ENCODE peak calls at places on chromosomes 7 and 10, in ten cellular contexts. C, Y, P, G, Z, M, J, X, F and V are unnamed samples.

GRCh38 chr7:55400191-55400590 is 35.1 kb downstream of the LANCL2 start:
- DNase-seq in C (no peak), Y (no peak), P (no peak), G (no peak), Z (no peak), M (no peak), J (no peak), X (no peak), F (no peak), V (no peak)

GRCh38 chr7:4272141-4272540 is 410.0 kb upstream of the FOXK1 start:
- DNase-seq in C (no peak), Y (no peak), P (no peak), G (no peak), Z (no peak), M (no peak), J (no peak), X (no peak), F (no peak), V (no peak)

GRCh38 chr7:47783456-47784240 is 164.6 kb downstream of the PKD1L1 start:
- DNase-seq in C (no peak), Y (peak), P (peak), G (no peak), Z (no peak), M (no peak), J (peak), X (peak), F (peak), V (peak)

GRCh38 chr10:123136806-123137642 is 1.3 kb downstream of the HMX3 start:
- DNase-seq in C (no peak), Y (no peak), P (no peak), G (no peak), Z (no peak), M (no peak), J (peak), X (peak), F (peak), V (no peak)

GRCh38 chr10:91778485-91778884 is 19.7 kb upstream of the TNKS2 start:
- DNase-seq in C (no peak), Y (no peak), P (no peak), G (no peak), Z (no peak), M (no peak), J (no peak), X (no peak), F (no peak), V (no peak)

GRCh38 chr10:61899045-61899444 is 2.5 kb upstream of the ARID5B start:
- DNase-seq in C (no peak), Y (no peak), P (no peak), G (no peak), Z (no peak), M (no peak), J (peak), X (no peak), F (peak), V (no peak)

GRCh38 chr7:90655566-90655965 is 59.4 kb downstream of the CDK14 start:
- DNase-seq in C (no peak), Y (no peak), P (no peak), G (no peak), Z (no peak), M (no peak), J (peak), X (no peak), F (peak), V (peak)

GRCh38 chr10:103481974-103482531 is 3.0 kb upstream of the CALHM3 start:
- DNase-seq in C (no peak), Y (no peak), P (no peak), G (no peak), Z (peak), M (peak), J (peak), X (peak), F (peak), V (peak)

GRCh38 chr7:36266683-36267082 is 113.6 kb downstream of the EEPD1 start:
- DNase-seq in C (no peak), Y (no peak), P (no peak), G (no peak), Z (no peak), M (no peak), J (no peak), X (peak), F (no peak), V (no peak)

GRCh38 chr7:38147005-38147404 is 31.0 kb upstream of the STARD3NL start:
- DNase-seq in C (no peak), Y (no peak), P (no peak), G (no peak), Z (no peak), M (no peak), J (no peak), X (peak), F (no peak), V (no peak)

GRCh38 chr7:129376778-129377700 is 57.2 kb upstream of the STRIP2 start:
- DNase-seq in C (no peak), Y (no peak), P (no peak), G (no peak), Z (no peak), M (no peak), J (peak), X (no peak), F (peak), V (no peak)

GRCh38 chr10:44282606-44283300 is 102.1 kb downstream of the CXCL12 start:
- DNase-seq in C (no peak), Y (no peak), P (no peak), G (no peak), Z (no peak), M (no peak), J (no peak), X (no peak), F (no peak), V (no peak)

GRCh38 chr7:56097700-56098099 is 4.9 kb upstream of the PHKG1 start:
- DNase-seq in C (no peak), Y (no peak), P (no peak), G (peak), Z (peak), M (no peak), J (peak), X (no peak), F (peak), V (peak)

GRCh38 chr7:117385340-117386124 is 41.8 kb downstream of the ASZ1 start:
- DNase-seq in C (no peak), Y (no peak), P (no peak), G (no peak), Z (no peak), M (no peak), J (peak), X (peak), F (peak), V (peak)

GRCh38 chr10:118968482-118968881 is 61.0 kb upstream of the NANOS1 start:
- DNase-seq in C (no peak), Y (no peak), P (no peak), G (no peak), Z (no peak), M (no peak), J (no peak), X (no peak), F (no peak), V (no peak)

GRCh38 chr7:7898155-7898554 is 70.4 kb upstream of the GLCCI1 start:
- DNase-seq in C (no peak), Y (no peak), P (no peak), G (no peak), Z (no peak), M (no peak), J (no peak), X (no peak), F (peak), V (no peak)

GRCh38 chr10:130141460-130141859 is 5.3 kb downstream of the GLRX3 start:
- DNase-seq in C (no peak), Y (no peak), P (no peak), G (no peak), Z (no peak), M (no peak), J (peak), X (no peak), F (peak), V (no peak)

GRCh38 chr7:70035955-70036354 is 437.7 kb downstream of the AUTS2 start:
- DNase-seq in C (no peak), Y (no peak), P (no peak), G (no peak), Z (no peak), M (no peak), J (no peak), X (no peak), F (no peak), V (no peak)

GRCh38 chr7:94298943-94299342 is 95.8 kb upstream of the COL1A2 start:
- DNase-seq in C (no peak), Y (no peak), P (no peak), G (no peak), Z (no peak), M (no peak), J (peak), X (no peak), F (peak), V (no peak)

GRCh38 chr7:94297397-94297838 is 97.3 kb upstream of the COL1A2 start:
- DNase-seq in C (peak), Y (no peak), P (peak), G (peak), Z (peak), M (no peak), J (peak), X (peak), F (peak), V (peak)

GRCh38 chr7:94301024-94301588 is 93.6 kb upstream of the COL1A2 start:
- DNase-seq in C (peak), Y (peak), P (peak), G (peak), Z (peak), M (peak), J (peak), X (peak), F (peak), V (peak)

GRCh38 chr7:94296886-94297285 is 97.8 kb upstream of the COL1A2 start:
- DNase-seq in C (no peak), Y (no peak), P (no peak), G (no peak), Z (no peak), M (no peak), J (no peak), X (no peak), F (peak), V (no peak)

DNA sequence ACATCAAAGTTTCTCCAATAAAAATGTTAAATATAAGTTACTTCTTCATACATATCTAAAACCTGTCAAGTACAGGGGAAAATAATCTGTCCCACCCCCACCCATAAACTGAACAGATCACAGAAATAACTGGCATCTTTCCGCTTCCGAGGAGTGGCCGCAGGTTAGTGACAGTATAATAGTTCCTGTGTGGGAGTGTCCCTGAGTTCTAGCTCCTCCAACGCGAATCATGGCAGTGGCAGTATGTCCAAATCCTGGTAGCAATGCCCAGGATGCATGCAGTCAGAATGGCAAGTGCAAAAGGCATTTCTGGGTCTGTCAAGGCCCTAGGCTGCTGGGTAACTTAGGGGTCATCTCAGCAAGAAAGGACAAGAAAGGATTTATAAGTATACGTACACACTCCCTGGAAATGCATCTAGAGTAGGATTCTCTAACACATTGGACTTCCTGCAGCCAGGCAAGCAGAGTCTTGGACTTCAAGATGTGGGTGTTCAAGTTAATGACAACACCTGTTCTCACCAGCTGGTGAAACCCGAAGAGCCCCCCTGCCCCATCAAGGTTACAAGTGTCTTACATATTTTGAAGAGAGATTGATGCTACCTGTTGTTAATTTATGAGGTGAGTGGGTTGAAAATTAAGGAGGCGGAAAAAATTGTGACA is 94.4 kb upstream of the COL1A2 start:
- DNase-seq in C (no peak), Y (no peak), P (no peak), G (no peak), Z (no peak), M (no peak), J (no peak), X (peak), F (no peak), V (no peak)
- H3K4me3 ChIP-seq in C (no peak), Y (no peak), P (no peak), G (no peak), Z (no peak), M (no peak), J (no peak), X (no peak), F (peak), V (no peak)

GRCh38 chr10:125094111-125094705 is 66.2 kb downstream of the CTBP2 start:
- DNase-seq in C (no peak), Y (no peak), P (peak), G (no peak), Z (no peak), M (no peak), J (no peak), X (no peak), F (no peak), V (no peak)

GRCh38 chr10:125095776-125096175 is 64.6 kb downstream of the CTBP2 start:
- DNase-seq in C (no peak), Y (no peak), P (peak), G (no peak), Z (no peak), M (no peak), J (no peak), X (no peak), F (no peak), V (no peak)

GRCh38 chr10:125095228-125095627 is 65.1 kb downstream of the CTBP2 start:
- DNase-seq in C (no peak), Y (no peak), P (peak), G (no peak), Z (no peak), M (no peak), J (no peak), X (no peak), F (no peak), V (no peak)

GRCh38 chr10:125093199-125093841 is 67.0 kb downstream of the CTBP2 start:
- DNase-seq in C (no peak), Y (no peak), P (peak), G (peak), Z (peak), M (no peak), J (peak), X (no peak), F (peak), V (no peak)

DNA sequence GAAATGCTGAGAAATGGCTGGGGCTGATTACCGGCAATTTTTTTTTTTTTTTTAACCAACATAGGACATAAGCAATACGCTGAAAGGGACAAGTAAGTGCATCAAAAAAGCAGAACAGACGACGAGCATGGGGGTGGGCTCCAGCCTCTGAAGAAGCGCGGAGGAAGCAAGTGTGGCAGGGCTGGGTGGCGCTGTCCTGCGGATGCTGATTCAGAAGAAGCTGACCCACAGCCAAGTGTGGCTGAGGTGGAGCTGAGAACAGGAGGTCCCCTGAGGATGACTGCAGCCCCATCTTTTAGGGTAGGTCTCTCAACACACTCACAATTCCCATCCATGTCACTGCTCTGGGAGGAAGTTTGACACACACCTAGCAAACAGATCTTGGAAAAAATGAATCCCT is 65.5 kb downstream of the CTBP2 start:
- DNase-seq in C (no peak), Y (no peak), P (peak), G (no peak), Z (no peak), M (no peak), J (no peak), X (no peak), F (no peak), V (no peak)
- TF ChIP-seq CTCF in C (no peak), Y (no peak), P (no peak), G (no peak), Z (no peak), M (no peak), J (no peak), X (no peak), F (no peak), V (no peak)

GRCh38 chr7:2360791-2361190 is 6.2 kb downstream of the EIF3B start:
- DNase-seq in C (no peak), Y (no peak), P (no peak), G (no peak), Z (no peak), M (no peak), J (peak), X (no peak), F (no peak), V (no peak)
- H3K4me3 ChIP-seq in C (no peak), Y (no peak), P (no peak), G (no peak), Z (no peak), M (no peak), J (no peak), X (no peak), F (no peak), V (no peak)

GRCh38 chr7:49717547-49717946 is 55.9 kb upstream of the VWC2 start:
- DNase-seq in C (no peak), Y (no peak), P (no peak), G (no peak), Z (no peak), M (no peak), J (no peak), X (no peak), F (no peak), V (no peak)
- TF ChIP-seq CTCF in C (no peak), Y (no peak), P (no peak), G (no peak), Z (no peak), M (no peak), J (no peak), X (no peak), F (no peak), V (no peak)